ENCODE peak calls at places on chromosomes 2 and 18, in four cellular contexts. V, O, Y and W are unnamed samples.

GRCh38 chr2:151575338-151575737 is 158.9 kb downstream of the NEB start:
- DNase-seq in Y (peak), O (no peak), V (no peak), W (no peak)

GRCh38 chr18:23661735-23662308 is 889 bp downstream of the ANKRD29 start:
- DNase-seq in V (no peak), Y (no peak), O (no peak), W (no peak)

GRCh38 chr2:177585234-177585863 is 192.8 kb downstream of the AGPS start:
- DNase-seq in O (no peak), V (no peak), Y (no peak), W (no peak)

GRCh38 chr2:237480988-237481387 is 6.1 kb upstream of the MLPH start:
- DNase-seq in Y (no peak), O (no peak), V (no peak), W (no peak)

GRCh38 chr2:40168032-40168431 is 283.9 kb downstream of the SLC8A1 start:
- DNase-seq in V (no peak), O (no peak), Y (no peak), W (no peak)

GRCh38 chr2:215664847-215665525 is 229.1 kb upstream of the FN1 start:
- DNase-seq in V (no peak), O (no peak), Y (peak), W (no peak)

GRCh38 chr2:160918909-160919503 is 241.2 kb upstream of the TANK start:
- DNase-seq in O (no peak), V (peak), Y (peak), W (peak)

GRCh38 chr2:177799531-177799930 is 273.0 kb downstream of the PDE11A start:
- DNase-seq in Y (peak), V (peak), O (no peak), W (peak)

GRCh38 chr2:185337033-185337432 is 401.6 kb upstream of the FSIP2 start:
- DNase-seq in Y (no peak), O (no peak), V (no peak), W (no peak)

GRCh38 chr2:6866239-6866745 is 585 bp upstream of the CMPK2 start:
- DNase-seq in V (peak), Y (peak), O (no peak), W (no peak)

GRCh38 chr2:152499921-152500320 is 164.9 kb downstream of the FMNL2 start:
- DNase-seq in O (no peak), V (no peak), Y (no peak), W (no peak)